ENCODE peak calls at places on chromosome 5, in nine cellular contexts. One of them, this sample, is unnamed.

GRCh38 chr5:71828641-71829040 is 109.6 kb downstream of the CARTPT start:
- DNase-seq in neural progenitor cell: no peak
- DNase-seq in kidney: no peak
- DNase-seq in epithelial cell of esophagus: peak
- DNase-seq in fibroblast of pulmonary artery: peak
- DNase-seq in ovary: no peak
- DNase-seq in GM12865: no peak
- DNase-seq in psoas muscle: no peak
- DNase-seq in heart left ventricle: no peak
- DNase-seq in this sample: no peak

GRCh38 chr5:178625679-178626483 is 969 bp downstream of the CLK4 start:
- DNase-seq in neural progenitor cell: no peak
- DNase-seq in kidney: no peak
- DNase-seq in epithelial cell of esophagus: peak
- DNase-seq in fibroblast of pulmonary artery: peak
- DNase-seq in ovary: no peak
- DNase-seq in GM12865: no peak
- DNase-seq in psoas muscle: no peak
- DNase-seq in heart left ventricle: no peak
- DNase-seq in this sample: no peak

GRCh38 chr5:88613051-88613450 is 269.9 kb downstream of the MEF2C start:
- DNase-seq in neural progenitor cell: no peak
- DNase-seq in kidney: no peak
- DNase-seq in epithelial cell of esophagus: no peak
- DNase-seq in fibroblast of pulmonary artery: no peak
- DNase-seq in ovary: no peak
- DNase-seq in GM12865: no peak
- DNase-seq in psoas muscle: no peak
- DNase-seq in heart left ventricle: no peak
- DNase-seq in this sample: no peak

GRCh38 chr5:11903121-11903613 is 1.1 kb downstream of the CTNND2 start:
- DNase-seq in neural progenitor cell: peak
- DNase-seq in kidney: no peak
- DNase-seq in epithelial cell of esophagus: peak
- DNase-seq in fibroblast of pulmonary artery: no peak
- DNase-seq in ovary: no peak
- DNase-seq in GM12865: no peak
- DNase-seq in psoas muscle: no peak
- DNase-seq in heart left ventricle: peak
- DNase-seq in this sample: peak

GRCh38 chr5:132510076-132510475 is 19.5 kb upstream of the IRF1 start:
- DNase-seq in neural progenitor cell: no peak
- DNase-seq in kidney: no peak
- DNase-seq in epithelial cell of esophagus: peak
- DNase-seq in fibroblast of pulmonary artery: peak
- DNase-seq in ovary: no peak
- DNase-seq in GM12865: no peak
- DNase-seq in psoas muscle: no peak
- DNase-seq in heart left ventricle: no peak
- DNase-seq in this sample: peak

GRCh38 chr5:131607418-131607817 is 27.6 kb downstream of the RAPGEF6 start:
- DNase-seq in neural progenitor cell: no peak
- DNase-seq in kidney: no peak
- DNase-seq in epithelial cell of esophagus: no peak
- DNase-seq in fibroblast of pulmonary artery: no peak
- DNase-seq in ovary: no peak
- DNase-seq in GM12865: no peak
- DNase-seq in psoas muscle: no peak
- DNase-seq in heart left ventricle: no peak
- DNase-seq in this sample: no peak

GRCh38 chr5:177972613-177973012 is 23.4 kb downstream of the PROP1 start:
- DNase-seq in neural progenitor cell: no peak
- DNase-seq in kidney: no peak
- DNase-seq in epithelial cell of esophagus: no peak
- DNase-seq in fibroblast of pulmonary artery: no peak
- DNase-seq in ovary: no peak
- DNase-seq in GM12865: no peak
- DNase-seq in psoas muscle: no peak
- DNase-seq in heart left ventricle: no peak
- DNase-seq in this sample: no peak

GRCh38 chr5:142046191-142046590 is 33.4 kb upstream of the GNPDA1 start:
- DNase-seq in neural progenitor cell: no peak
- DNase-seq in kidney: no peak
- DNase-seq in epithelial cell of esophagus: peak
- DNase-seq in fibroblast of pulmonary artery: no peak
- DNase-seq in ovary: no peak
- DNase-seq in GM12865: no peak
- DNase-seq in psoas muscle: no peak
- DNase-seq in heart left ventricle: no peak
- DNase-seq in this sample: no peak

GRCh38 chr5:38323645-38324295 is 65.4 kb downstream of the EGFLAM start:
- DNase-seq in neural progenitor cell: no peak
- DNase-seq in kidney: no peak
- DNase-seq in epithelial cell of esophagus: peak
- DNase-seq in fibroblast of pulmonary artery: peak
- DNase-seq in ovary: no peak
- DNase-seq in GM12865: no peak
- DNase-seq in psoas muscle: peak
- DNase-seq in heart left ventricle: no peak
- DNase-seq in this sample: peak

GRCh38 chr5:65928860-65929259 is 2.5 kb downstream of the ERBIN start:
- DNase-seq in neural progenitor cell: no peak
- DNase-seq in kidney: no peak
- DNase-seq in epithelial cell of esophagus: no peak
- DNase-seq in fibroblast of pulmonary artery: no peak
- DNase-seq in ovary: no peak
- DNase-seq in GM12865: no peak
- DNase-seq in psoas muscle: no peak
- DNase-seq in heart left ventricle: no peak
- DNase-seq in this sample: no peak

GRCh38 chr5:98769006-98769255 is 4.5 kb upstream of the RGMB start:
- DNase-seq in neural progenitor cell: peak
- DNase-seq in kidney: no peak
- DNase-seq in epithelial cell of esophagus: no peak
- DNase-seq in fibroblast of pulmonary artery: no peak
- DNase-seq in ovary: peak
- DNase-seq in GM12865: no peak
- DNase-seq in psoas muscle: peak
- DNase-seq in heart left ventricle: no peak
- DNase-seq in this sample: no peak

GRCh38 chr5:1840741-1841521 is 39.7 kb downstream of the NDUFS6 start:
- DNase-seq in neural progenitor cell: peak
- DNase-seq in kidney: peak
- DNase-seq in epithelial cell of esophagus: no peak
- DNase-seq in fibroblast of pulmonary artery: peak
- DNase-seq in ovary: no peak
- DNase-seq in GM12865: no peak
- DNase-seq in psoas muscle: no peak
- DNase-seq in heart left ventricle: peak
- DNase-seq in this sample: no peak

GRCh38 chr5:158552241-158552640 is 547.5 kb downstream of the EBF1 start:
- DNase-seq in neural progenitor cell: no peak
- DNase-seq in kidney: no peak
- DNase-seq in epithelial cell of esophagus: no peak
- DNase-seq in fibroblast of pulmonary artery: no peak
- DNase-seq in ovary: no peak
- DNase-seq in GM12865: no peak
- DNase-seq in psoas muscle: no peak
- DNase-seq in heart left ventricle: no peak
- DNase-seq in this sample: no peak

GRCh38 chr5:2166979-2167377 is 284.3 kb upstream of the IRX4 start:
- DNase-seq in neural progenitor cell: no peak
- DNase-seq in kidney: no peak
- DNase-seq in epithelial cell of esophagus: no peak
- DNase-seq in fibroblast of pulmonary artery: no peak
- DNase-seq in ovary: no peak
- DNase-seq in GM12865: no peak
- DNase-seq in psoas muscle: no peak
- DNase-seq in heart left ventricle: no peak
- DNase-seq in this sample: no peak

GRCh38 chr5:129506092-129506491 is 46.0 kb downstream of the ADAMTS19 start:
- DNase-seq in neural progenitor cell: no peak
- DNase-seq in kidney: no peak
- DNase-seq in epithelial cell of esophagus: peak
- DNase-seq in fibroblast of pulmonary artery: peak
- DNase-seq in ovary: no peak
- DNase-seq in GM12865: no peak
- DNase-seq in psoas muscle: no peak
- DNase-seq in heart left ventricle: no peak
- DNase-seq in this sample: peak

GRCh38 chr5:168423971-168424370 is 62.3 kb upstream of the RARS1 start:
- DNase-seq in neural progenitor cell: no peak
- DNase-seq in kidney: no peak
- DNase-seq in epithelial cell of esophagus: no peak
- DNase-seq in fibroblast of pulmonary artery: no peak
- DNase-seq in ovary: no peak
- DNase-seq in GM12865: no peak
- DNase-seq in psoas muscle: no peak
- DNase-seq in heart left ventricle: no peak
- DNase-seq in this sample: no peak

GRCh38 chr5:168423478-168423877 is 62.8 kb upstream of the RARS1 start:
- DNase-seq in neural progenitor cell: no peak
- DNase-seq in kidney: no peak
- DNase-seq in epithelial cell of esophagus: no peak
- DNase-seq in fibroblast of pulmonary artery: no peak
- DNase-seq in ovary: no peak
- DNase-seq in GM12865: no peak
- DNase-seq in psoas muscle: no peak
- DNase-seq in heart left ventricle: no peak
- DNase-seq in this sample: no peak

GRCh38 chr5:168424506-168425298 is 61.6 kb upstream of the RARS1 start:
- DNase-seq in neural progenitor cell: no peak
- DNase-seq in kidney: no peak
- DNase-seq in epithelial cell of esophagus: no peak
- DNase-seq in fibroblast of pulmonary artery: peak
- DNase-seq in ovary: no peak
- DNase-seq in GM12865: no peak
- DNase-seq in psoas muscle: no peak
- DNase-seq in heart left ventricle: no peak
- DNase-seq in this sample: peak

GRCh38 chr5:168420461-168420860 is 65.8 kb upstream of the RARS1 start:
- DNase-seq in neural progenitor cell: no peak
- DNase-seq in kidney: no peak
- DNase-seq in epithelial cell of esophagus: no peak
- DNase-seq in fibroblast of pulmonary artery: no peak
- DNase-seq in ovary: no peak
- DNase-seq in GM12865: no peak
- DNase-seq in psoas muscle: no peak
- DNase-seq in heart left ventricle: no peak
- DNase-seq in this sample: no peak

DNA sequence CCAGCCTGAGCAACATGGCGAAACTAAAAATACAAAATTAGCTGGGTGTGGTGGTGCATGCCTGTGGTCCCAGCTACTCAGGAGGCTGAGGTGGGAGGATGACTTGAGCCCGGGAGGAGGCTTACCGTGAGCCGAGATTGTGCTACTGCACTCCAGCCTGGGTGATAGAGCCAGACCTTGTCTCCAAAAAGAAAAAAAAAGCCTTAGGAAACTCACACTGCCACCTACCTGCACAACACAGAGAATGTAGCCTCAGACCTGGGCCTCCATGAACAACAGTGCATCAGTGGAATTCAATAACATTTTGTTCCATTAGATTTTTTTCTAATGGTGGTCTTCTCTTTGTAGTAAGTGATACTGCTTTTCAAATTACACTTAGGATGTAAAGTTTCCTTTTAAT is 63.8 kb upstream of the RARS1 start:
- DNase-seq in neural progenitor cell: no peak
- DNase-seq in kidney: no peak
- DNase-seq in epithelial cell of esophagus: peak
- DNase-seq in fibroblast of pulmonary artery: no peak
- DNase-seq in ovary: no peak
- DNase-seq in GM12865: no peak
- DNase-seq in psoas muscle: no peak
- DNase-seq in heart left ventricle: no peak
- DNase-seq in this sample: no peak
- TF ChIP-seq CTCF in neural progenitor cell: peak
- TF ChIP-seq CTCF in kidney: peak
- TF ChIP-seq CTCF in epithelial cell of esophagus: peak
- TF ChIP-seq CTCF in fibroblast of pulmonary artery: peak
- TF ChIP-seq CTCF in ovary: no peak
- TF ChIP-seq CTCF in GM12865: no peak
- TF ChIP-seq CTCF in psoas muscle: no peak
- TF ChIP-seq CTCF in heart left ventricle: no peak
- TF ChIP-seq CTCF in this sample: peak

DNA sequence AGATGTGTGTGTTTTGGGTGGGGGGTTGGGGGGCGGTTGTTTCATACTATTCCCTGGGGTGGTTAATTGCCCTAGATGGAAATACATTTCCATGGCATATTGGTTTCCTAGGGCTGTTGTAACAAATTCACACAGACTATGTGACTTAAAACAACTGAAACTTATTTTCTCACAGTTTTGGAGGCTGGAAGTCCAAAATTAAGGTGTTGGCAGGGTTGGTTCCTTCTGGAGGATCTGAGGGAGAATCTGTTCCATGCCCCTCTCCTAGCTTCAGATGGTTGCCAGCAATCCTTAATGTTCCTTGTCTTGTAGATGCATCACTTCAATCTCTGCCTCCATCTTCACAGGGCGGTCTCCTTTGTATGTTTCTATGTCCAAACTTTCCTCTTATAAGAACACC is 353.7 kb upstream of the ACTBL2 start:
- DNase-seq in neural progenitor cell: no peak
- DNase-seq in kidney: no peak
- DNase-seq in epithelial cell of esophagus: no peak
- DNase-seq in fibroblast of pulmonary artery: no peak
- DNase-seq in ovary: no peak
- DNase-seq in GM12865: no peak
- DNase-seq in psoas muscle: no peak
- DNase-seq in heart left ventricle: no peak
- DNase-seq in this sample: no peak
- H3K4me3 ChIP-seq in neural progenitor cell: no peak
- H3K4me3 ChIP-seq in kidney: no peak
- H3K4me3 ChIP-seq in epithelial cell of esophagus: no peak
- H3K4me3 ChIP-seq in fibroblast of pulmonary artery: no peak
- H3K4me3 ChIP-seq in ovary: no peak
- H3K4me3 ChIP-seq in GM12865: no peak
- H3K4me3 ChIP-seq in psoas muscle: no peak
- H3K4me3 ChIP-seq in heart left ventricle: no peak
- H3K4me3 ChIP-seq in this sample: no peak

GRCh38 chr5:124252751-124253146 is 493.7 kb downstream of the ZNF608 start:
- DNase-seq in neural progenitor cell: no peak
- DNase-seq in kidney: no peak
- DNase-seq in epithelial cell of esophagus: no peak
- DNase-seq in fibroblast of pulmonary artery: no peak
- DNase-seq in ovary: no peak
- DNase-seq in GM12865: no peak
- DNase-seq in psoas muscle: no peak
- DNase-seq in heart left ventricle: no peak
- DNase-seq in this sample: no peak
- TF ChIP-seq CTCF in neural progenitor cell: no peak
- TF ChIP-seq CTCF in kidney: no peak
- TF ChIP-seq CTCF in epithelial cell of esophagus: no peak
- TF ChIP-seq CTCF in fibroblast of pulmonary artery: no peak
- TF ChIP-seq CTCF in ovary: no peak
- TF ChIP-seq CTCF in GM12865: no peak
- TF ChIP-seq CTCF in psoas muscle: no peak
- TF ChIP-seq CTCF in heart left ventricle: no peak
- TF ChIP-seq CTCF in this sample: no peak

DNA sequence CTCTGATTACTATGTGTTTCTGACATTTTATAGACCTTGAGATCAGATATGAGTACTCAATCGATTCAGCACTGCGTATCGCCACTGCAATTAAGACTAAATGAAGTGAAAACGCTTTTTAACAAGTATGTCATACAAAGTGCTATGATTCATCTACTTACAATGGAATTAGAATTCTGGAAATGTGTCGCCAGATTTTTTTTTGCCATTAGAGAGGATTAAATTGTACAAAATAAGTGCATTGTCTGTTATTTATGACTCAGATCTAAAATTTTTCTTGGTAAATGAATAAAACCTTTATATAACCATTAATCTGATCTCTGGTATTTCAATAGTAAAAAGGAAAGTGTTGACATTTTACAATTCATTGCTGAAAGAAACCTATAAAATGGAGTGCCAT is 19.9 kb upstream of the AGGF1 start:
- DNase-seq in neural progenitor cell: no peak
- DNase-seq in kidney: no peak
- DNase-seq in epithelial cell of esophagus: no peak
- DNase-seq in fibroblast of pulmonary artery: no peak
- DNase-seq in ovary: no peak
- DNase-seq in GM12865: no peak
- DNase-seq in psoas muscle: no peak
- DNase-seq in heart left ventricle: no peak
- DNase-seq in this sample: no peak
- H3K4me3 ChIP-seq in neural progenitor cell: no peak
- H3K4me3 ChIP-seq in kidney: no peak
- H3K4me3 ChIP-seq in epithelial cell of esophagus: no peak
- H3K4me3 ChIP-seq in fibroblast of pulmonary artery: no peak
- H3K4me3 ChIP-seq in ovary: no peak
- H3K4me3 ChIP-seq in GM12865: no peak
- H3K4me3 ChIP-seq in psoas muscle: no peak
- H3K4me3 ChIP-seq in heart left ventricle: no peak
- H3K4me3 ChIP-seq in this sample: no peak